ENCODE peak calls at places on chromosomes 1 and 21, in five cellular contexts. C is heart left ventricle, O is COR-L47, Q is nucleus accumbens, J is activated gamma-delta T cell. B is an unnamed sample.

GRCh38 chr21:41767606-41768370 is 936 bp upstream of the RIPK4 start:
- DNase-seq in C (no peak), J (no peak), Q (no peak), O (no peak), B (no peak)

GRCh38 chr1:230550428-230550827 is 91.9 kb upstream of the COG2 start:
- DNase-seq in O (peak), C (no peak), Q (no peak), J (no peak), B (no peak)

GRCh38 chr1:39090757-39091156 is 64.6 kb downstream of the NDUFS5 start:
- DNase-seq in O (no peak), J (no peak), C (no peak), Q (no peak), B (no peak)

GRCh38 chr21:33938381-33938780 is 22.8 kb upstream of the ATP5PO start:
- DNase-seq in Q (no peak), J (no peak), C (no peak), O (no peak), B (no peak)

GRCh38 chr1:23537296-23537993 is 6.4 kb upstream of the E2F2 start:
- DNase-seq in J (no peak), C (no peak), O (no peak), Q (no peak), B (no peak)

GRCh38 chr1:42529724-42530161 is 66.7 kb downstream of the CCDC30 start:
- DNase-seq in J (no peak), C (no peak), Q (no peak), O (no peak), B (no peak)

GRCh38 chr1:112614460-112615065 is 4.4 kb downstream of the ST7L start:
- DNase-seq in C (no peak), O (no peak), J (no peak), Q (no peak), B (no peak)

GRCh38 chr1:15681346-15682290 is 2.5 kb upstream of the PLEKHM2 start:
- DNase-seq in O (no peak), J (no peak), C (peak), Q (no peak), B (no peak)

GRCh38 chr21:41956926-41957729 is 3.3 kb upstream of the C2CD2 start:
- DNase-seq in C (no peak), O (no peak), Q (peak), J (no peak), B (no peak)

GRCh38 chr1:24770891-24771290 is 25.6 kb downstream of the CLIC4 start:
- DNase-seq in O (no peak), J (no peak), Q (no peak), C (no peak), B (no peak)

GRCh38 chr1:214842856-214843255 is 239.7 kb upstream of the KCNK2 start:
- DNase-seq in C (no peak), O (no peak), Q (no peak), J (no peak), B (no peak)

GRCh38 chr1:16122361-16122881 is 33.4 kb downstream of the EPHA2 start:
- DNase-seq in J (no peak), O (no peak), C (no peak), Q (no peak), B (no peak)

GRCh38 chr1:57296726-57297252 is 127.1 kb downstream of the DAB1 start:
- DNase-seq in J (no peak), C (no peak), O (no peak), Q (no peak), B (no peak)

GRCh38 chr1:59541161-59541560 is 244.3 kb downstream of the FGGY start:
- DNase-seq in O (no peak), Q (no peak), J (no peak), C (no peak), B (no peak)

GRCh38 chr21:27772816-27773215 is 805.9 kb upstream of the ADAMTS5 start:
- DNase-seq in Q (no peak), C (no peak), O (peak), J (no peak), B (no peak)

GRCh38 chr21:37063433-37063832 is 9.4 kb downstream of the PIGP start:
- DNase-seq in C (no peak), O (no peak), J (no peak), Q (no peak), B (no peak)

GRCh38 chr1:78792756-78793155 is 143.1 kb downstream of the IFI44 start:
- DNase-seq in C (no peak), Q (no peak), J (no peak), O (no peak), B (no peak)

GRCh38 chr1:224780736-224781135 is 148.7 kb upstream of the DNAH14 start:
- DNase-seq in C (no peak), J (no peak), O (no peak), Q (no peak), B (no peak)

GRCh38 chr1:78688701-78689100 is 39.1 kb downstream of the IFI44 start:
- DNase-seq in Q (no peak), C (no peak), J (no peak), O (peak), B (peak)

GRCh38 chr1:211344335-211344664 is 17.7 kb downstream of the TRAF5 start:
- DNase-seq in J (no peak), Q (no peak), O (no peak), C (no peak), B (no peak)

GRCh38 chr21:32414579-32415358 is 2.3 kb downstream of the EVA1C start:
- DNase-seq in O (peak), C (no peak), Q (peak), J (no peak), B (no peak)

GRCh38 chr1:156244712-156245111 is 2.7 kb downstream of the BGLAP start:
- DNase-seq in J (no peak), C (no peak), Q (no peak), O (no peak), B (no peak)

GRCh38 chr1:11295905-11296304 is 22.9 kb downstream of the UBIAD1 start:
- DNase-seq in J (no peak), O (no peak), C (no peak), Q (no peak), B (no peak)

GRCh38 chr1:235011064-235011598 is 117.5 kb downstream of the TOMM20 start:
- DNase-seq in O (no peak), C (no peak), Q (no peak), J (no peak), B (no peak)

GRCh38 chr1:232385221-232385620 is 244.7 kb downstream of the SIPA1L2 start:
- DNase-seq in O (no peak), Q (no peak), C (no peak), J (no peak), B (no peak)

GRCh38 chr1:32388641-32389040 is 5.6 kb downstream of the BSDC1 start:
- DNase-seq in O (no peak), J (no peak), Q (no peak), C (no peak), B (no peak)

GRCh38 chr1:22241250-22241649 is 98.4 kb upstream of the WNT4 start:
- DNase-seq in O (no peak), C (no peak), Q (no peak), J (no peak), B (no peak)

GRCh38 chr1:25031966-25032667 is 102.0 kb upstream of the RUNX3 start:
- DNase-seq in J (no peak), C (peak), Q (no peak), O (peak), B (no peak)

GRCh38 chr1:243323481-243323880 is 67.6 kb downstream of the SDCCAG8 start:
- DNase-seq in O (no peak), Q (no peak), J (no peak), C (no peak), B (no peak)

GRCh38 chr1:36160949-36161485 is 5.1 kb downstream of the MAP7D1 start:
- DNase-seq in C (peak), Q (no peak), O (peak), J (peak), B (no peak)

GRCh38 chr1:32247983-32248889 is 1.2 kb downstream of the FAM167B start:
- DNase-seq in Q (no peak), O (peak), J (peak), C (peak), B (no peak)

B was measured in frontal cortex.